ENCODE peak calls at places on chromosome 2, in nine cellular contexts. One of them, this sample, is unnamed.

GRCh38 chr2:185738679-185739472 is at the start of gene FSIP2:
- DNase-seq in WTC11: peak; percentile 97
- DNase-seq in fibroblast of mammary gland: peak; percentile 64
- DNase-seq in colonic mucosa: peak; percentile 89
- DNase-seq in mucosa of descending colon: peak; percentile 75
- DNase-seq in IMR-90: peak; percentile 9
- DNase-seq in heart right ventricle: peak; percentile 5
- DNase-seq in GM06990: peak; percentile 83
- DNase-seq in GM20000: peak; percentile 78
- DNase-seq in this sample: peak; percentile 3

GRCh38 chr2:61471905-61472805 is 1.3 kb upstream of the USP34 start:
- DNase-seq in WTC11: no peak
- DNase-seq in fibroblast of mammary gland: peak; percentile 31
- DNase-seq in colonic mucosa: peak; percentile 49
- DNase-seq in mucosa of descending colon: no peak
- DNase-seq in IMR-90: peak; percentile 29
- DNase-seq in heart right ventricle: no peak
- DNase-seq in GM06990: no peak
- DNase-seq in GM20000: peak; percentile 28
- DNase-seq in this sample: no peak

GRCh38 chr2:164947281-164947680 is 8.0 kb downstream of the SLC38A11 start:
- DNase-seq in WTC11: no peak
- DNase-seq in fibroblast of mammary gland: no peak
- DNase-seq in colonic mucosa: no peak
- DNase-seq in mucosa of descending colon: no peak
- DNase-seq in IMR-90: no peak
- DNase-seq in heart right ventricle: no peak
- DNase-seq in GM06990: no peak
- DNase-seq in GM20000: no peak
- DNase-seq in this sample: no peak

GRCh38 chr2:17319090-17319489 is 199.2 kb downstream of the RAD51AP2 start:
- DNase-seq in WTC11: no peak
- DNase-seq in fibroblast of mammary gland: no peak
- DNase-seq in colonic mucosa: no peak
- DNase-seq in mucosa of descending colon: no peak
- DNase-seq in IMR-90: no peak
- DNase-seq in heart right ventricle: no peak
- DNase-seq in GM06990: no peak
- DNase-seq in GM20000: no peak
- DNase-seq in this sample: no peak

GRCh38 chr2:83233284-83233683 is 1225.8 kb downstream of the SUCLG1 start:
- DNase-seq in WTC11: no peak
- DNase-seq in fibroblast of mammary gland: no peak
- DNase-seq in colonic mucosa: no peak
- DNase-seq in mucosa of descending colon: no peak
- DNase-seq in IMR-90: no peak
- DNase-seq in heart right ventricle: no peak
- DNase-seq in GM06990: no peak
- DNase-seq in GM20000: no peak
- DNase-seq in this sample: no peak

GRCh38 chr2:74525717-74526648 is at the start of gene DQX1:
- DNase-seq in WTC11: no peak
- DNase-seq in fibroblast of mammary gland: peak; percentile 52
- DNase-seq in colonic mucosa: peak; percentile 87
- DNase-seq in mucosa of descending colon: no peak
- DNase-seq in IMR-90: peak; percentile 41
- DNase-seq in heart right ventricle: no peak
- DNase-seq in GM06990: no peak
- DNase-seq in GM20000: peak; percentile 65
- DNase-seq in this sample: no peak

GRCh38 chr2:17915099-17915498 is 36.6 kb downstream of the KCNS3 start:
- DNase-seq in WTC11: no peak
- DNase-seq in fibroblast of mammary gland: no peak
- DNase-seq in colonic mucosa: no peak
- DNase-seq in mucosa of descending colon: no peak
- DNase-seq in IMR-90: no peak
- DNase-seq in heart right ventricle: no peak
- DNase-seq in GM06990: no peak
- DNase-seq in GM20000: no peak
- DNase-seq in this sample: no peak

GRCh38 chr2:238848566-238848940 is 668 bp downstream of the TWIST2 start:
- DNase-seq in WTC11: no peak
- DNase-seq in fibroblast of mammary gland: no peak
- DNase-seq in colonic mucosa: no peak
- DNase-seq in mucosa of descending colon: no peak
- DNase-seq in IMR-90: no peak
- DNase-seq in heart right ventricle: no peak
- DNase-seq in GM06990: no peak
- DNase-seq in GM20000: no peak
- DNase-seq in this sample: no peak

GRCh38 chr2:71531522-71532047 is 78.2 kb downstream of the DYSF start:
- DNase-seq in WTC11: no peak
- DNase-seq in fibroblast of mammary gland: peak; percentile 67
- DNase-seq in colonic mucosa: no peak
- DNase-seq in mucosa of descending colon: no peak
- DNase-seq in IMR-90: peak; percentile 25
- DNase-seq in heart right ventricle: no peak
- DNase-seq in GM06990: no peak
- DNase-seq in GM20000: no peak
- DNase-seq in this sample: no peak

GRCh38 chr2:95380280-95380679 is 22.2 kb upstream of the FAHD2A start:
- DNase-seq in WTC11: no peak
- DNase-seq in fibroblast of mammary gland: no peak
- DNase-seq in colonic mucosa: no peak
- DNase-seq in mucosa of descending colon: no peak
- DNase-seq in IMR-90: no peak
- DNase-seq in heart right ventricle: no peak
- DNase-seq in GM06990: no peak
- DNase-seq in GM20000: no peak
- DNase-seq in this sample: no peak

GRCh38 chr2:189506514-189506976 is 65.3 kb downstream of the WDR75 start:
- DNase-seq in WTC11: no peak
- DNase-seq in fibroblast of mammary gland: no peak
- DNase-seq in colonic mucosa: no peak
- DNase-seq in mucosa of descending colon: no peak
- DNase-seq in IMR-90: peak; percentile 47
- DNase-seq in heart right ventricle: no peak
- DNase-seq in GM06990: no peak
- DNase-seq in GM20000: no peak
- DNase-seq in this sample: no peak

GRCh38 chr2:149039213-149039724 is 770 bp downstream of the LYPD6B start:
- DNase-seq in WTC11: no peak
- DNase-seq in fibroblast of mammary gland: no peak
- DNase-seq in colonic mucosa: no peak
- DNase-seq in mucosa of descending colon: no peak
- DNase-seq in IMR-90: no peak
- DNase-seq in heart right ventricle: no peak
- DNase-seq in GM06990: no peak
- DNase-seq in GM20000: no peak
- DNase-seq in this sample: no peak

GRCh38 chr2:60735496-60736250 is 20.4 kb upstream of the PAPOLG start:
- DNase-seq in WTC11: peak; percentile 64
- DNase-seq in fibroblast of mammary gland: no peak
- DNase-seq in colonic mucosa: no peak
- DNase-seq in mucosa of descending colon: no peak
- DNase-seq in IMR-90: no peak
- DNase-seq in heart right ventricle: no peak
- DNase-seq in GM06990: peak; percentile 4
- DNase-seq in GM20000: peak; percentile 23
- DNase-seq in this sample: no peak

GRCh38 chr2:83900859-83901258 is 558.2 kb downstream of the SUCLG1 start:
- DNase-seq in WTC11: no peak
- DNase-seq in fibroblast of mammary gland: no peak
- DNase-seq in colonic mucosa: no peak
- DNase-seq in mucosa of descending colon: no peak
- DNase-seq in IMR-90: peak; percentile 2
- DNase-seq in heart right ventricle: no peak
- DNase-seq in GM06990: no peak
- DNase-seq in GM20000: no peak
- DNase-seq in this sample: no peak

GRCh38 chr2:3294066-3294465 is 83.6 kb downstream of the EIPR1 start:
- DNase-seq in WTC11: no peak
- DNase-seq in fibroblast of mammary gland: peak; percentile 9
- DNase-seq in colonic mucosa: no peak
- DNase-seq in mucosa of descending colon: no peak
- DNase-seq in IMR-90: no peak
- DNase-seq in heart right ventricle: no peak
- DNase-seq in GM06990: no peak
- DNase-seq in GM20000: no peak
- DNase-seq in this sample: no peak

DNA sequence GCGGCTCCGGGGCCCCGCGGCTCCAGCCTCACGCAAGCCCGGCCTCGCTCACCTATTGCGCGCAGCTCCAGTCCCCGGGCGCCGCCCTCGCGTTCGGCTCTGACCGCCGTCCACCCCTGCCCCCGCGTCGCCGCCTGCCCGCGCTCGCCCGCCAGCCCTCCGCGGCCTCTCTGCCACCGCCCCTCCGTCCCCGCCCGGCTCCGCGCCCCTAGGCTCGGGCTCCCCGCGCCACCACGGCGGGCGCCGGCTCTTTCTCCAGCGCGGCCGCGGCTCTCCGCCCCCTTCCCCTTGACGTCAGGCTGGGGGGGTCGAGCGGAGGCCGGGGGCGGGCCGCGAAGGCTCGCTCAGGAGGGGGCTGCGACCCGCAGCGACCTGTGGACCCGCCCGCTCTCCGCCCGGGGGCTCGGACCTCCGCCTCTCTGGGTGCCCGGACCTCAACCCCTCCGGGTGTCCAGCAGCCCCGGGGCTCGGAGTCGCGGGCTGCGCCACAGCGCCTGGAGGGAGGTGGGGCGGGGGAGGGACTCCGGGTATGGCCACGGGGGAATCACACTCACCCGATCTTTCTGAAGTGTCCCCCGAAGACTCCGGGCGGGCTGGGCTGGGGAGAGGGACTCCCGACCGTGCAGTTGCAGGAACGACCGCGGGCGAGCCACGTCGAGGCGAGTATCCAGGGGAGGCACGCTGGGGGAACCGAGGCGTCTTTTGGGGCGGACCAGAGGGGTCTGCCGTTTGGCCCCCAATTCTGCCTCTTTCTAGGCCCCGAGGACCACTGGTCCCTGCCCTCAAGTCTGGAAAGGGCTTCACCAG is at the start of gene SEMA4C:
- DNase-seq in WTC11: peak; percentile 59
- DNase-seq in fibroblast of mammary gland: no peak
- DNase-seq in colonic mucosa: peak; percentile 67
- DNase-seq in mucosa of descending colon: no peak
- DNase-seq in IMR-90: no peak
- DNase-seq in heart right ventricle: peak; percentile 80
- DNase-seq in GM06990: peak; percentile 46
- DNase-seq in GM20000: peak; percentile 82
- DNase-seq in this sample: peak; percentile 37
- TF ChIP-seq CTCF in WTC11: no peak
- TF ChIP-seq CTCF in fibroblast of mammary gland: no peak
- TF ChIP-seq CTCF in colonic mucosa: no peak
- TF ChIP-seq CTCF in mucosa of descending colon: no peak
- TF ChIP-seq CTCF in IMR-90: no peak
- TF ChIP-seq CTCF in heart right ventricle: no peak
- TF ChIP-seq CTCF in GM06990: no peak
- TF ChIP-seq CTCF in GM20000: no peak
- TF ChIP-seq CTCF in this sample: no peak

GRCh38 chr2:227774011-227774624 is 28.4 kb downstream of the SCYGR8 start:
- DNase-seq in WTC11: peak; percentile 28
- DNase-seq in fibroblast of mammary gland: no peak
- DNase-seq in colonic mucosa: no peak
- DNase-seq in mucosa of descending colon: no peak
- DNase-seq in IMR-90: no peak
- DNase-seq in heart right ventricle: no peak
- DNase-seq in GM06990: no peak
- DNase-seq in GM20000: peak; percentile 32
- DNase-seq in this sample: no peak
- TF ChIP-seq CTCF in WTC11: no peak
- TF ChIP-seq CTCF in fibroblast of mammary gland: no peak
- TF ChIP-seq CTCF in colonic mucosa: peak; percentile 14
- TF ChIP-seq CTCF in mucosa of descending colon: no peak
- TF ChIP-seq CTCF in IMR-90: peak; percentile 30
- TF ChIP-seq CTCF in heart right ventricle: no peak
- TF ChIP-seq CTCF in GM06990: peak; percentile 61
- TF ChIP-seq CTCF in GM20000: peak; percentile 13
- TF ChIP-seq CTCF in this sample: no peak

DNA sequence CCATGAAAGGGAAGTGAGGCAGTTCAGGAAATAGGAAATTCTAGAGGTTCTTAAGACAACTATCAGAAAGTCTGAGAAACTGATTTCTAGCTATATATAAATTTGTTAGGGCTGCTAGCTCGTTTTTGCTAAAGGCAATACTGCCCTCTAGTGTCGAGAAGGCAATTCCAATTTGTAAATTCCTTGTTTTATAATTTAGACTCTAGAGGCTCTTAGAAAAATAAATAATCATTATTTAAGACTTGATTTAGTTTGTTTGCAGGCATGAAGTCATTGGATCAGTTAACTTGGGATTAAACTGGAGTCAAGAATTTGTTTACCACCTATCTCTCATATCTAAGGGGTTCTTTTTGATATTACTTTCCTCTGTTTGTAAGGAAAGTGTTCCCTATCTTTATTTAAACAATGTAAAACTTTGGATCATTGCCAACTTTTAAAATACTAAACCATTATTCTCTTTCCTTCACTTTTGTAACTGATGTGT is 66.2 kb downstream of the ACVR2A start:
- DNase-seq in WTC11: no peak
- DNase-seq in fibroblast of mammary gland: peak; percentile 80
- DNase-seq in colonic mucosa: peak; percentile 26
- DNase-seq in mucosa of descending colon: no peak
- DNase-seq in IMR-90: peak; percentile 77
- DNase-seq in heart right ventricle: peak; percentile 47
- DNase-seq in GM06990: peak; percentile 8
- DNase-seq in GM20000: peak; percentile 13
- DNase-seq in this sample: peak; percentile 11
- TF ChIP-seq CTCF in WTC11: peak; percentile 55
- TF ChIP-seq CTCF in fibroblast of mammary gland: peak; percentile 72
- TF ChIP-seq CTCF in colonic mucosa: peak; percentile 72
- TF ChIP-seq CTCF in mucosa of descending colon: peak; percentile 53
- TF ChIP-seq CTCF in IMR-90: peak; percentile 84
- TF ChIP-seq CTCF in heart right ventricle: peak; percentile 86
- TF ChIP-seq CTCF in GM06990: peak; percentile 61
- TF ChIP-seq CTCF in GM20000: peak; percentile 28
- TF ChIP-seq CTCF in this sample: peak; percentile 56

DNA sequence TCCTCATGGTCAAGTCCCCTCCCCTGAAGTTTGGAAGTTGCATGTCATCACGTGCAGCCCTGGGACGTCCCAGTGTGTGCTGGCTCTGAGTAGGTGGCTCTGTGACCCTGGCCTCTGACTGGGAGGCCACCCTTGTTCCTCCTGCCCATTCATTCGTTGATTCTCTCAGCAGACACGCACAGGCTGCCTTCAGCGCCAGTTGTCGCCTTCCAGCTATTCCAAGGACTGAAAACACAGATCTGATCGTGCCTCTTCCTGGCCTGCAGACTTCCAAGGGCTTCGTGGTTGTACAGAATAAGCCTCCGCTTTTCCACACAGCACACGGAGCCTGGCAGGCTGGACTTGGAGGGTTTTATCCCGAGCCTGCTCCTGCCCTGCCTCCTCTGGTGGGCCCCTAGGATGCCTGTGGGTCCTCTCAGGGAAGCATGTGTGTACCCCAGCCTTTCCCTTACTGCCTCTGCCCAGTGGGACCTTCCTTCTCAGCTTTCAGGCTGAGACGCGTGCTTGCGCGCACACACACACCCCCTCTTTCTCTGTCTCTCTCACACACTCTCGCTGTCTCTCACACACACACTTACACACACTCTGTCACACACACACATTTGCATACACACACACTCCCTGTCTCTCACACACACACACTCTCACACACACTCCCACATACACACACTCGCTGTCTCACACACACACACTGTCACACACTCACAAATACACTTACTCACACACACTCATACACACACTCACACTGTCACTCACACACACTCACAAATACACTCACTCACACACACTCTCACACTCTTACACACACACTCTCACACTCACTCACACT is 17.7 kb downstream of the SH3BP4 start:
- DNase-seq in WTC11: no peak
- DNase-seq in fibroblast of mammary gland: no peak
- DNase-seq in colonic mucosa: no peak
- DNase-seq in mucosa of descending colon: no peak
- DNase-seq in IMR-90: no peak
- DNase-seq in heart right ventricle: no peak
- DNase-seq in GM06990: no peak
- DNase-seq in GM20000: no peak
- DNase-seq in this sample: no peak
- TF ChIP-seq CTCF in WTC11: no peak
- TF ChIP-seq CTCF in fibroblast of mammary gland: no peak
- TF ChIP-seq CTCF in colonic mucosa: no peak
- TF ChIP-seq CTCF in mucosa of descending colon: no peak
- TF ChIP-seq CTCF in IMR-90: no peak
- TF ChIP-seq CTCF in heart right ventricle: no peak
- TF ChIP-seq CTCF in GM06990: no peak
- TF ChIP-seq CTCF in GM20000: no peak
- TF ChIP-seq CTCF in this sample: no peak